ENCODE peak calls at places on chromosomes 6 and 20, in ten cellular contexts. Z, I, S, P, B, Y, J, H, W and E are unnamed samples.

GRCh38 chr6:38784506-38785235 is 69.6 kb downstream of the DNAH8 start:
- DNase-seq in S (no peak), P (peak; percentile 66), Z (no peak), Y (no peak), W (no peak), I (no peak), J (no peak), H (no peak), B (no peak), E (no peak)

GRCh38 chr20:36493013-36493800 is 48.1 kb upstream of the MYL9 start:
- DNase-seq in P (no peak), B (no peak), I (no peak), Z (no peak), J (no peak), S (peak; percentile 13), H (no peak), W (no peak), Y (no peak), E (no peak)

GRCh38 chr6:78910611-78911134 is 43.3 kb downstream of the IRAK1BP1 start:
- DNase-seq in W (no peak), Z (no peak), I (no peak), J (no peak), Y (no peak), B (peak; percentile 59), H (no peak), S (no peak), P (no peak), E (no peak)

GRCh38 chr20:1920252-1920651 is 25.0 kb downstream of the SIRPA start:
- DNase-seq in I (no peak), W (no peak), J (no peak), Z (no peak), S (no peak), B (peak; percentile 31), Y (no peak), H (no peak), P (peak; percentile 12), E (no peak)

GRCh38 chr20:11217322-11217989 is 543.7 kb upstream of the JAG1 start:
- DNase-seq in B (no peak), Y (no peak), I (no peak), H (no peak), Z (no peak), P (peak; percentile 46), S (no peak), J (no peak), W (no peak), E (no peak)

GRCh38 chr6:40038626-40039025 is 104.4 kb upstream of the MOCS1 start:
- DNase-seq in I (no peak), J (no peak), B (no peak), H (no peak), P (no peak), Z (no peak), S (no peak), Y (no peak), W (no peak), E (no peak)

GRCh38 chr6:166402582-166403277 is 20.0 kb upstream of the MPC1 start:
- DNase-seq in P (peak; percentile 60), B (peak; percentile 89), Z (no peak), J (no peak), H (no peak), I (no peak), S (peak; percentile 22), Y (peak; percentile 54), W (no peak), E (peak; percentile 10)

GRCh38 chr20:13321416-13321815 is 100.3 kb downstream of the ISM1 start:
- DNase-seq in S (no peak), J (no peak), I (no peak), P (no peak), W (no peak), Z (no peak), Y (no peak), H (no peak), B (no peak), E (no peak)

GRCh38 chr6:143333749-143334520 is 116.6 kb downstream of the ADAT2 start:
- DNase-seq in P (no peak), Y (no peak), J (no peak), Z (no peak), I (no peak), B (peak; percentile 60), H (no peak), S (peak; percentile 6), W (no peak), E (no peak)

GRCh38 chr6:30544666-30545272 is 11.5 kb downstream of the GNL1 start:
- DNase-seq in S (peak; percentile 7), Z (peak; percentile 76), Y (peak; percentile 50), I (no peak), W (no peak), H (no peak), J (peak; percentile 60), B (peak; percentile 88), P (peak; percentile 80), E (peak; percentile 40)